ENCODE peak calls at places on chromosome 20, in six cellular contexts. One of them, this sample, is unnamed.

GRCh38 chr20:35617397-35618031 is 1.9 kb downstream of the SPAG4 start:
- DNase-seq in foreskin fibroblast: peak; percentile 72
- DNase-seq in fibroblast of pulmonary artery: peak; percentile 56
- DNase-seq in epithelial cell of esophagus: peak; percentile 63
- DNase-seq in choroid plexus epithelial cell: peak; percentile 73
- DNase-seq in kidney epithelial cell: peak; percentile 32
- DNase-seq in this sample: peak; percentile 96

GRCh38 chr20:56574531-56575142 is 41.6 kb downstream of the FAM209B start:
- DNase-seq in foreskin fibroblast: peak; percentile 42
- DNase-seq in fibroblast of pulmonary artery: no peak
- DNase-seq in epithelial cell of esophagus: peak; percentile 86
- DNase-seq in choroid plexus epithelial cell: no peak
- DNase-seq in kidney epithelial cell: no peak
- DNase-seq in this sample: peak; percentile 12

GRCh38 chr20:61529354-61529753 is 277.3 kb downstream of the CDH4 start:
- DNase-seq in foreskin fibroblast: no peak
- DNase-seq in fibroblast of pulmonary artery: no peak
- DNase-seq in epithelial cell of esophagus: peak; percentile 65
- DNase-seq in choroid plexus epithelial cell: no peak
- DNase-seq in kidney epithelial cell: no peak
- DNase-seq in this sample: no peak

GRCh38 chr20:61719691-61720347 is 345.9 kb downstream of the TAF4 start:
- DNase-seq in foreskin fibroblast: no peak
- DNase-seq in fibroblast of pulmonary artery: no peak
- DNase-seq in epithelial cell of esophagus: no peak
- DNase-seq in choroid plexus epithelial cell: no peak
- DNase-seq in kidney epithelial cell: no peak
- DNase-seq in this sample: no peak

GRCh38 chr20:32191873-32192272 is 15.7 kb downstream of the PLAGL2 start:
- DNase-seq in foreskin fibroblast: no peak
- DNase-seq in fibroblast of pulmonary artery: peak; percentile 65
- DNase-seq in epithelial cell of esophagus: no peak
- DNase-seq in choroid plexus epithelial cell: peak; percentile 28
- DNase-seq in kidney epithelial cell: no peak
- DNase-seq in this sample: no peak

GRCh38 chr20:47191074-47191673 is 165.3 kb downstream of the ZMYND8 start:
- DNase-seq in foreskin fibroblast: peak; percentile 45
- DNase-seq in fibroblast of pulmonary artery: no peak
- DNase-seq in epithelial cell of esophagus: peak; percentile 92
- DNase-seq in choroid plexus epithelial cell: peak; percentile 30
- DNase-seq in kidney epithelial cell: peak; percentile 43
- DNase-seq in this sample: no peak

GRCh38 chr20:57053798-57054552 is 212.5 kb downstream of the BMP7 start:
- DNase-seq in foreskin fibroblast: no peak
- DNase-seq in fibroblast of pulmonary artery: no peak
- DNase-seq in epithelial cell of esophagus: no peak
- DNase-seq in choroid plexus epithelial cell: no peak
- DNase-seq in kidney epithelial cell: no peak
- DNase-seq in this sample: no peak

GRCh38 chr20:45725134-45725533 is 3.0 kb downstream of the SPINT4 start:
- DNase-seq in foreskin fibroblast: peak; percentile 12
- DNase-seq in fibroblast of pulmonary artery: peak; percentile 1
- DNase-seq in epithelial cell of esophagus: no peak
- DNase-seq in choroid plexus epithelial cell: peak; percentile 39
- DNase-seq in kidney epithelial cell: no peak
- DNase-seq in this sample: no peak

GRCh38 chr20:62202083-62202395 is 18.0 kb downstream of the HRH3 start:
- DNase-seq in foreskin fibroblast: peak; percentile 70
- DNase-seq in fibroblast of pulmonary artery: no peak
- DNase-seq in epithelial cell of esophagus: no peak
- DNase-seq in choroid plexus epithelial cell: no peak
- DNase-seq in kidney epithelial cell: no peak
- DNase-seq in this sample: no peak

GRCh38 chr20:63129376-63129965 is 86.5 kb downstream of the YTHDF1 start:
- DNase-seq in foreskin fibroblast: no peak
- DNase-seq in fibroblast of pulmonary artery: no peak
- DNase-seq in epithelial cell of esophagus: no peak
- DNase-seq in choroid plexus epithelial cell: no peak
- DNase-seq in kidney epithelial cell: no peak
- DNase-seq in this sample: no peak

GRCh38 chr20:36213362-36213761 is 22.9 kb upstream of the AAR2 start:
- DNase-seq in foreskin fibroblast: no peak
- DNase-seq in fibroblast of pulmonary artery: no peak
- DNase-seq in epithelial cell of esophagus: no peak
- DNase-seq in choroid plexus epithelial cell: no peak
- DNase-seq in kidney epithelial cell: no peak
- DNase-seq in this sample: no peak

GRCh38 chr20:7856756-7857155 is 83.5 kb downstream of the HAO1 start:
- DNase-seq in foreskin fibroblast: peak; percentile 89
- DNase-seq in fibroblast of pulmonary artery: peak; percentile 82
- DNase-seq in epithelial cell of esophagus: peak; percentile 91
- DNase-seq in choroid plexus epithelial cell: peak; percentile 55
- DNase-seq in kidney epithelial cell: peak; percentile 32
- DNase-seq in this sample: peak; percentile 54

GRCh38 chr20:58950603-58951002 is 30.5 kb upstream of the NELFCD start:
- DNase-seq in foreskin fibroblast: no peak
- DNase-seq in fibroblast of pulmonary artery: no peak
- DNase-seq in epithelial cell of esophagus: no peak
- DNase-seq in choroid plexus epithelial cell: no peak
- DNase-seq in kidney epithelial cell: no peak
- DNase-seq in this sample: peak; percentile 12

GRCh38 chr20:18662279-18662678 is 74.4 kb downstream of the DTD1 start:
- DNase-seq in foreskin fibroblast: no peak
- DNase-seq in fibroblast of pulmonary artery: no peak
- DNase-seq in epithelial cell of esophagus: no peak
- DNase-seq in choroid plexus epithelial cell: no peak
- DNase-seq in kidney epithelial cell: no peak
- DNase-seq in this sample: no peak
- TF ChIP-seq CTCF in foreskin fibroblast: no peak
- TF ChIP-seq CTCF in fibroblast of pulmonary artery: no peak
- TF ChIP-seq CTCF in epithelial cell of esophagus: no peak
- TF ChIP-seq CTCF in choroid plexus epithelial cell: no peak
- TF ChIP-seq CTCF in kidney epithelial cell: no peak
- TF ChIP-seq CTCF in this sample: no peak

GRCh38 chr20:5668529-5668868 is 81.7 kb upstream of the SHLD1 start:
- DNase-seq in foreskin fibroblast: no peak
- DNase-seq in fibroblast of pulmonary artery: no peak
- DNase-seq in epithelial cell of esophagus: peak; percentile 95
- DNase-seq in choroid plexus epithelial cell: no peak
- DNase-seq in kidney epithelial cell: no peak
- DNase-seq in this sample: no peak
- H3K4me3 ChIP-seq in foreskin fibroblast: no peak overlapping the region
- H3K4me3 ChIP-seq in fibroblast of pulmonary artery: no peak overlapping the region
- H3K4me3 ChIP-seq in epithelial cell of esophagus: no peak overlapping the region
- H3K4me3 ChIP-seq in choroid plexus epithelial cell: no peak overlapping the region
- H3K4me3 ChIP-seq in kidney epithelial cell: no peak overlapping the region
- H3K4me3 ChIP-seq in this sample: no peak overlapping the region

GRCh38 chr20:41747226-41747625 is 129.0 kb upstream of the CHD6 start:
- DNase-seq in foreskin fibroblast: no peak
- DNase-seq in fibroblast of pulmonary artery: no peak
- DNase-seq in epithelial cell of esophagus: no peak
- DNase-seq in choroid plexus epithelial cell: no peak
- DNase-seq in kidney epithelial cell: no peak
- DNase-seq in this sample: no peak

GRCh38 chr20:41748756-41749582 is 130.8 kb upstream of the CHD6 start:
- DNase-seq in foreskin fibroblast: no peak
- DNase-seq in fibroblast of pulmonary artery: no peak
- DNase-seq in epithelial cell of esophagus: no peak
- DNase-seq in choroid plexus epithelial cell: no peak
- DNase-seq in kidney epithelial cell: no peak
- DNase-seq in this sample: no peak

GRCh38 chr20:41750137-41750536 is 132.0 kb upstream of the CHD6 start:
- DNase-seq in foreskin fibroblast: no peak
- DNase-seq in fibroblast of pulmonary artery: no peak
- DNase-seq in epithelial cell of esophagus: no peak
- DNase-seq in choroid plexus epithelial cell: no peak
- DNase-seq in kidney epithelial cell: no peak
- DNase-seq in this sample: no peak

GRCh38 chr20:41748051-41748450 is 129.9 kb upstream of the CHD6 start:
- DNase-seq in foreskin fibroblast: no peak
- DNase-seq in fibroblast of pulmonary artery: no peak
- DNase-seq in epithelial cell of esophagus: no peak
- DNase-seq in choroid plexus epithelial cell: no peak
- DNase-seq in kidney epithelial cell: no peak
- DNase-seq in this sample: no peak

GRCh38 chr20:41746635-41747034 is 128.5 kb upstream of the CHD6 start:
- DNase-seq in foreskin fibroblast: no peak
- DNase-seq in fibroblast of pulmonary artery: no peak
- DNase-seq in epithelial cell of esophagus: no peak
- DNase-seq in choroid plexus epithelial cell: no peak
- DNase-seq in kidney epithelial cell: no peak
- DNase-seq in this sample: peak; percentile 11
- TF ChIP-seq CTCF in foreskin fibroblast: no peak
- TF ChIP-seq CTCF in fibroblast of pulmonary artery: no peak
- TF ChIP-seq CTCF in epithelial cell of esophagus: no peak
- TF ChIP-seq CTCF in choroid plexus epithelial cell: no peak
- TF ChIP-seq CTCF in kidney epithelial cell: no peak
- TF ChIP-seq CTCF in this sample: peak; percentile 13

GRCh38 chr20:2804041-2804828 is 3.8 kb upstream of the CPXM1 start:
- DNase-seq in foreskin fibroblast: no peak
- DNase-seq in fibroblast of pulmonary artery: no peak
- DNase-seq in epithelial cell of esophagus: no peak
- DNase-seq in choroid plexus epithelial cell: no peak
- DNase-seq in kidney epithelial cell: no peak
- DNase-seq in this sample: no peak
- H3K4me3 ChIP-seq in foreskin fibroblast: no peak overlapping the region
- H3K4me3 ChIP-seq in fibroblast of pulmonary artery: no peak overlapping the region
- H3K4me3 ChIP-seq in epithelial cell of esophagus: no peak overlapping the region
- H3K4me3 ChIP-seq in choroid plexus epithelial cell: no peak overlapping the region
- H3K4me3 ChIP-seq in kidney epithelial cell: no peak overlapping the region
- H3K4me3 ChIP-seq in this sample: no peak overlapping the region

DNA sequence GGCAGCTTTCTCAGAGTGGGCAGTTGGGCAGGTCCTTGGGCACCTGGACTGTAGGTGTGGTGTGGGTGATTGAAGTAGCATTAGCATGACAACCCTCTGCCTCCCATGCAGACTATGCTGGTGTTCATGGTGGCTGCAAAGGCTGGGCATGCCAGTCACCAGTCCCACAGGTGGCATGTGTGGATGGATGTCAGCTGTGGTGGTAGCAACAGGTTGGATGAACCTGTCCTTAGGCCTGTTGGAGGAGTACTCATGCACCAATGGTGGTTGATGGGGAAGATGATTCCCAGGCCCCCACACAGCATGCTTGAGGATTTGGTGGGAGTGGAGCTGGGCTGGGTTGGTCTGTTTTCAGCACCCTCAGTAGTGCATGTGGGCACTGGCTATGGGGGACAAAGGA is 251.1 kb downstream of the PAX1 start:
- DNase-seq in foreskin fibroblast: no peak
- DNase-seq in fibroblast of pulmonary artery: no peak
- DNase-seq in epithelial cell of esophagus: no peak
- DNase-seq in choroid plexus epithelial cell: no peak
- DNase-seq in kidney epithelial cell: no peak
- DNase-seq in this sample: no peak
- TF ChIP-seq CTCF in foreskin fibroblast: no peak
- TF ChIP-seq CTCF in fibroblast of pulmonary artery: no peak
- TF ChIP-seq CTCF in epithelial cell of esophagus: no peak
- TF ChIP-seq CTCF in choroid plexus epithelial cell: no peak
- TF ChIP-seq CTCF in kidney epithelial cell: no peak
- TF ChIP-seq CTCF in this sample: no peak

GRCh38 chr20:25466846-25467245 is 59.4 kb downstream of the GINS1 start:
- DNase-seq in foreskin fibroblast: no peak
- DNase-seq in fibroblast of pulmonary artery: no peak
- DNase-seq in epithelial cell of esophagus: no peak
- DNase-seq in choroid plexus epithelial cell: no peak
- DNase-seq in kidney epithelial cell: no peak
- DNase-seq in this sample: no peak

GRCh38 chr20:25467441-25467840 is 60.0 kb downstream of the GINS1 start:
- DNase-seq in foreskin fibroblast: no peak
- DNase-seq in fibroblast of pulmonary artery: no peak
- DNase-seq in epithelial cell of esophagus: no peak
- DNase-seq in choroid plexus epithelial cell: no peak
- DNase-seq in kidney epithelial cell: no peak
- DNase-seq in this sample: no peak

GRCh38 chr20:25469558-25469957 is 62.1 kb downstream of the GINS1 start:
- DNase-seq in foreskin fibroblast: no peak
- DNase-seq in fibroblast of pulmonary artery: no peak
- DNase-seq in epithelial cell of esophagus: no peak
- DNase-seq in choroid plexus epithelial cell: no peak
- DNase-seq in kidney epithelial cell: no peak
- DNase-seq in this sample: no peak

GRCh38 chr20:25470045-25470444 is 62.6 kb downstream of the GINS1 start:
- DNase-seq in foreskin fibroblast: peak; percentile 52
- DNase-seq in fibroblast of pulmonary artery: peak; percentile 38
- DNase-seq in epithelial cell of esophagus: peak; percentile 72
- DNase-seq in choroid plexus epithelial cell: peak; percentile 61
- DNase-seq in kidney epithelial cell: no peak
- DNase-seq in this sample: peak; percentile 52

GRCh38 chr20:25468126-25469075 is 60.9 kb downstream of the GINS1 start:
- DNase-seq in foreskin fibroblast: no peak
- DNase-seq in fibroblast of pulmonary artery: no peak
- DNase-seq in epithelial cell of esophagus: no peak
- DNase-seq in choroid plexus epithelial cell: no peak
- DNase-seq in kidney epithelial cell: no peak
- DNase-seq in this sample: no peak
- H3K4me3 ChIP-seq in foreskin fibroblast: no peak overlapping the region
- H3K4me3 ChIP-seq in fibroblast of pulmonary artery: no peak overlapping the region
- H3K4me3 ChIP-seq in epithelial cell of esophagus: no peak overlapping the region
- H3K4me3 ChIP-seq in choroid plexus epithelial cell: no peak overlapping the region
- H3K4me3 ChIP-seq in kidney epithelial cell: no peak overlapping the region
- H3K4me3 ChIP-seq in this sample: no peak overlapping the region